ENCODE peak calls at places on chromosomes 3 and 15, in eight cellular contexts. R is nucleus accumbens; U is GM12865; V is stimulated activated naive CD8-positive, alpha-beta T cell treated with anti-CD3 and anti-CD28 coated beads, Interleukin-15, Interleukin-2, amounts not matched to agents 100 U/mL and 50 U/mL, for 24 hours; K is RKO; G is NCI-H2081; J is DMS 273 treated with DMSO at 0.1 percent for 48 hours; W is IMR-90. P is an unnamed sample.

GRCh38 chr15:52728899-52729298 is 49.7 kb upstream of the ATOSA start:
- DNase-seq in V (no peak), K (peak; percentile 29), R (no peak), G (no peak), U (no peak), W (peak; percentile 42), J (no peak), P (no peak)

GRCh38 chr3:50623840-50624474 is 7.0 kb downstream of the MAPKAPK3 start:
- DNase-seq in K (no peak), R (no peak), W (peak; percentile 22), G (no peak), V (peak; percentile 74), U (peak; percentile 66), J (no peak), P (no peak)

GRCh38 chr15:65412556-65412955 is 10.2 kb downstream of the IGDCC4 start:
- DNase-seq in J (no peak), W (no peak), K (no peak), U (no peak), R (no peak), V (no peak), G (no peak), P (peak; percentile 9)

GRCh38 chr3:135229018-135229495 is 434.0 kb downstream of the EPHB1 start:
- DNase-seq in J (peak; percentile 72), G (peak; percentile 99), W (no peak), K (no peak), R (peak; percentile 34), V (no peak), U (no peak), P (peak; percentile 66)

GRCh38 chr3:126111126-126111551 is 27.2 kb upstream of the SLC41A3 start:
- DNase-seq in R (no peak), K (no peak), G (no peak), J (no peak), V (no peak), U (no peak), W (no peak), P (no peak)

GRCh38 chr3:123412076-123412475 is 36.8 kb downstream of the ADCY5 start:
- DNase-seq in R (no peak), U (no peak), J (no peak), G (no peak), W (no peak), K (no peak), V (no peak), P (no peak)

GRCh38 chr15:83516935-83517334 is 69.8 kb downstream of the SH3GL3 start:
- DNase-seq in K (peak; percentile 55), U (no peak), V (no peak), G (no peak), W (peak; percentile 13), R (no peak), J (no peak), P (no peak)

GRCh38 chr3:46297658-46298423 is 55.6 kb downstream of the CCR3 start:
- DNase-seq in W (no peak), J (no peak), R (no peak), G (no peak), V (no peak), K (no peak), U (peak; percentile 37), P (no peak)

GRCh38 chr3:170467007-170467406 is 48.3 kb downstream of the CLDN11 start:
- DNase-seq in K (no peak), W (no peak), U (no peak), V (no peak), J (no peak), G (no peak), R (peak; percentile 84), P (no peak)

GRCh38 chr15:99427210-99427609 is 138.6 kb upstream of the MEF2A start:
- DNase-seq in W (no peak), G (no peak), U (no peak), R (no peak), J (no peak), V (no peak), K (no peak), P (no peak)

GRCh38 chr15:25501828-25502446 is 63.1 kb upstream of the UBE3A start:
- DNase-seq in V (no peak), U (peak; percentile 13), G (peak; percentile 62), K (peak; percentile 78), J (no peak), R (no peak), W (peak; percentile 41), P (no peak)

GRCh38 chr3:53122255-53122932 is 7.8 kb downstream of the RFT1 start:
- DNase-seq in R (no peak), K (no peak), J (no peak), V (no peak), W (no peak), U (no peak), G (no peak), P (no peak)

GRCh38 chr3:57221883-57222282 is 5.6 kb upstream of the APPL1 start:
- DNase-seq in K (peak; percentile 59), R (no peak), U (no peak), W (peak; percentile 28), J (no peak), V (no peak), G (no peak), P (no peak)